ENCODE peak calls at places on chromosomes 1 and 21, in ten cellular contexts. B, F, L, Y, O, Q, M, V, Z and N are unnamed samples.

GRCh38 chr1:76862447-76862846 is 4.8 kb upstream of the ST6GALNAC5 start:
- DNase-seq in L (no peak), B (no peak), Q (no peak), Z (peak), F (no peak), O (no peak), M (no peak), V (no peak), Y (peak), N (no peak)

GRCh38 chr21:45995686-45996179 is 14.2 kb downstream of the COL6A1 start:
- DNase-seq in Q (no peak), M (no peak), B (no peak), Z (no peak), L (no peak), F (no peak), O (peak), V (no peak), Y (no peak), N (no peak)

GRCh38 chr1:96329121-96329520 is 392.5 kb upstream of the PTBP2 start:
- DNase-seq in Z (peak), L (no peak), Y (no peak), F (no peak), B (no peak), M (no peak), V (no peak), O (no peak), Q (no peak), N (no peak)

GRCh38 chr1:197468581-197469175 is 200.6 kb downstream of the CRB1 start:
- DNase-seq in V (no peak), F (no peak), Z (no peak), Q (no peak), O (no peak), M (no peak), B (no peak), Y (no peak), L (no peak), N (no peak)

GRCh38 chr21:17279663-17280062 is 233.2 kb upstream of the CXADR start:
- DNase-seq in M (no peak), Q (no peak), B (no peak), O (no peak), Y (no peak), L (no peak), F (no peak), V (no peak), Z (no peak), N (no peak)

GRCh38 chr21:45098867-45099266 is 24.5 kb downstream of the ADARB1 start:
- DNase-seq in Y (no peak), Z (peak), M (no peak), Q (no peak), L (no peak), B (no peak), F (no peak), O (no peak), V (no peak), N (no peak)

GRCh38 chr1:33021567-33022431 is 14.9 kb downstream of the AK2 start:
- DNase-seq in Q (no peak), B (no peak), V (no peak), M (no peak), O (no peak), Y (no peak), Z (no peak), L (no peak), F (no peak), N (no peak)

GRCh38 chr21:35508389-35508888 is 459.3 kb upstream of the RUNX1 start:
- DNase-seq in L (no peak), O (peak), Y (peak), B (no peak), Q (no peak), F (no peak), V (no peak), M (no peak), Z (peak), N (peak)

GRCh38 chr1:113072757-113073456 is at the start of gene LRIG2:
- DNase-seq in Q (peak), Z (peak), O (peak), M (peak), B (peak), F (peak), Y (peak), V (peak), L (peak), N (peak)

GRCh38 chr1:41516168-41516961 is 31.9 kb upstream of the EDN2 start:
- DNase-seq in B (peak), L (peak), F (peak), Q (peak), V (peak), Y (peak), Z (peak), O (peak), M (peak), N (peak)

GRCh38 chr1:10724052-10724494 is 72.4 kb downstream of the CASZ1 start:
- DNase-seq in L (no peak), M (no peak), Z (peak), Q (no peak), O (no peak), B (no peak), V (no peak), Y (no peak), F (no peak), N (no peak)

GRCh38 chr1:10308001-10308400 is 90.9 kb upstream of the PGD start:
- DNase-seq in F (no peak), Z (no peak), M (no peak), V (no peak), L (no peak), O (no peak), Y (no peak), B (peak), Q (peak), N (no peak)

GRCh38 chr1:163538682-163539081 is 216.9 kb downstream of the NUF2 start:
- DNase-seq in Y (no peak), B (no peak), O (no peak), V (no peak), Z (no peak), F (no peak), L (no peak), Q (no peak), M (no peak), N (no peak)

GRCh38 chr1:32393832-32394140 is 455 bp downstream of the BSDC1 start:
- DNase-seq in B (no peak), V (no peak), M (no peak), O (peak), F (peak), Z (peak), L (no peak), Y (peak), Q (no peak), N (no peak)

GRCh38 chr1:2125375-2126211 is 69.0 kb downstream of the FAAP20 start:
- DNase-seq in Z (no peak), Y (no peak), F (no peak), B (no peak), M (no peak), O (no peak), L (no peak), Q (no peak), V (no peak), N (no peak)

GRCh38 chr1:204152310-204153044 is 633 bp upstream of the ETNK2 start:
- DNase-seq in V (no peak), Q (no peak), Z (no peak), B (no peak), F (no peak), Y (no peak), L (no peak), O (no peak), M (no peak), N (no peak)

GRCh38 chr1:81681570-81681969 is 119.2 kb upstream of the ADGRL2 start:
- DNase-seq in F (no peak), Q (no peak), V (no peak), Z (peak), Y (no peak), O (no peak), M (no peak), B (no peak), L (no peak), N (no peak)

GRCh38 chr1:97712980-97713379 is 207.9 kb downstream of the DPYD start:
- DNase-seq in B (no peak), Z (no peak), V (no peak), L (no peak), M (no peak), Q (no peak), Y (no peak), O (no peak), F (no peak), N (no peak)

GRCh38 chr1:26785611-26786436 is 1.9 kb upstream of the PIGV start:
- DNase-seq in Z (no peak), O (no peak), Q (no peak), F (no peak), B (no peak), L (no peak), V (no peak), M (no peak), Y (no peak), N (no peak)

GRCh38 chr1:45452503-45452902 is 38.5 kb downstream of the TESK2 start:
- DNase-seq in B (no peak), Y (no peak), V (no peak), Z (no peak), L (no peak), M (no peak), O (no peak), Q (no peak), F (no peak), N (no peak)

GRCh38 chr1:173082913-173083312 is 32.2 kb upstream of the TNFSF18 start:
- DNase-seq in O (no peak), Q (no peak), B (no peak), Z (no peak), V (no peak), Y (no peak), F (no peak), M (no peak), L (no peak), N (no peak)

GRCh38 chr21:16125274-16125673 is 395.5 kb downstream of the USP25 start:
- DNase-seq in V (no peak), B (no peak), Q (no peak), L (no peak), F (no peak), Z (peak), O (no peak), Y (no peak), M (no peak), N (no peak)

GRCh38 chr1:54407201-54407956 is 1.2 kb upstream of the SSBP3 start:
- DNase-seq in B (peak), Q (peak), M (peak), Y (peak), Z (peak), V (no peak), F (peak), L (peak), O (peak), N (peak)